ENCODE peak calls at places on chromosomes 4 and X, in five cellular contexts. L is HepG2, P is K562, C is SK-N-SH, N is HCT116. K is an unnamed sample. For H3K4me1, the result is how much of the 10 kb centered on the place peaks cover.

GRCh38 chrX:121571333-121571732 is 523.9 kb downstream of the GLUD2 start:
- DNase-seq in N (no peak), P (no peak), C (no peak), L (no peak), K (no peak)

GRCh38 chr4:162865102-162865501 is 301.6 kb downstream of the NAF1 start:
- DNase-seq in C (no peak), N (no peak), P (peak), L (no peak), K (no peak)

GRCh38 chr4:100590308-100590707 is 72.5 kb upstream of the EMCN start:
- DNase-seq in C (no peak), N (no peak), P (no peak), L (no peak), K (no peak)

GRCh38 chr4:184406915-184407314 is 67.4 kb downstream of the IRF2 start:
- DNase-seq in C (no peak), N (no peak), L (no peak), P (no peak), K (no peak)

GRCh38 chr4:138972956-138973819 is 42.4 kb upstream of the NOCT start:
- DNase-seq in N (no peak), L (no peak), C (no peak), P (peak), K (no peak)

GRCh38 chr4:183256756-183257385 is 63.2 kb downstream of the CLDN22 start:
- DNase-seq in N (peak), L (peak), P (peak), C (peak), K (no peak)

GRCh38 chr4:72531768-72532290 is 37.2 kb downstream of the ADAMTS3 start:
- DNase-seq in L (no peak), P (no peak), N (no peak), C (no peak), K (no peak)

GRCh38 chr4:139455187-139455586 is 1.3 kb downstream of the RAB33B start:
- DNase-seq in N (no peak), L (no peak), C (no peak), P (no peak), K (no peak)

GRCh38 chr4:36290641-36291040 is 9.2 kb downstream of the DTHD1 start:
- DNase-seq in N (no peak), L (no peak), P (no peak), C (no peak), K (no peak)

GRCh38 chr4:173493041-173493440 is 37.0 kb downstream of the HAND2 start:
- DNase-seq in N (no peak), P (no peak), C (no peak), L (no peak), K (no peak)

GRCh38 chr4:680931-681645 is 6.7 kb downstream of the MYL5 start:
- DNase-seq in N (no peak), L (no peak), C (peak), P (peak), K (no peak)

GRCh38 chr4:14812101-14812500 is 190.2 kb upstream of the CPEB2 start:
- DNase-seq in P (no peak), N (no peak), L (no peak), C (no peak), K (no peak)

GRCh38 chr4:1983846-1984405 is 24.8 kb downstream of the NELFA start:
- DNase-seq in L (no peak), P (no peak), C (no peak), N (no peak), K (no peak)

GRCh38 chrX:13791559-13791958 is 25.3 kb downstream of the GPM6B start:
- DNase-seq in N (no peak), P (no peak), C (no peak), L (no peak), K (no peak)

GRCh38 chr4:71980976-71981375 is 50.8 kb upstream of the NPFFR2 start:
- DNase-seq in N (no peak), P (no peak), L (no peak), C (no peak), K (no peak)

GRCh38 chr4:1239141-1239948 is 9.6 kb downstream of the CTBP1 start:
- DNase-seq in L (no peak), N (no peak), C (peak), P (no peak), K (no peak)

GRCh38 chrX:103817502-103817901 is 14.6 kb downstream of the RAB9B start:
- DNase-seq in L (peak), N (peak), P (peak), C (peak), K (no peak)

GRCh38 chr4:856468-856901 is 30.6 kb upstream of the CPLX1 start:
- DNase-seq in L (no peak), N (no peak), C (no peak), P (no peak), K (no peak)

GRCh38 chrX:10011991-10012390 is 44.8 kb downstream of the CLDN34 start:
- DNase-seq in P (no peak), C (no peak), L (no peak), N (no peak), K (no peak)

GRCh38 chrX:120023259-120023658 is 54.2 kb downstream of the RHOXF2B start:
- DNase-seq in C (no peak), P (no peak), L (no peak), N (no peak), K (no peak)

GRCh38 chrX:132958086-132958703 is at the start of gene HS6ST2:
- DNase-seq in N (peak), P (no peak), C (peak), L (no peak), K (no peak)

DNA sequence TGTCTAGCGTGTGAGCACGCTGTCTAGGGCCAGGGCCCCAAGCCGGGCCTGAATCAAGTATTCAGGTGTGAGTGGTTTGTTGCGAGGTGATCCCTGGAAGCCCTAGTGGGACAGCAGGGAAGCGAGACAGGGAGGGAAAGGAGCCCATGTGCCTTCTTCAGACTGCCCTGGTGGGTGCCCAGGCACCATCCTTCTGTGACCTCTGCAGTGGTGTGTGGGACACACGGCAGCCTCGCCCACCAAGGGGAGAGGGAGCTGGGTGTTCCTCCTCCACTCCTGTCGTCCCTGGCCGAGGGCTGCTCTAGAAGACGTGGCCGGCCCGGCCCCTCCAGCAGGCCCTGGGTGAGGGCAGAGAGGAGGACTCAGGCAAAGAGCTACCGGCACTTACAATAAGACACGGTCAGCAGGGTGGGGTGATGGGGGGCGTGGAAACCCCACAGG is 47.4 kb downstream of the HTRA3 start:
- DNase-seq in N (no peak), P (no peak), C (no peak), L (no peak), K (no peak)
- TF ChIP-seq YY1 in N (no peak), P (no peak), C (no peak), L (no peak), K (no peak)

GRCh38 chr4:137533855-137534254 is 1.6 kb upstream of the PCDH18 start:
- DNase-seq in L (no peak), N (no peak), C (no peak), P (no peak), K (no peak)
- H3K4me3 ChIP-seq in L (no peak), N (no peak), C (no peak), P (no peak), K (no peak)

GRCh38 chrX:53265771-53266170 is 15.6 kb downstream of the IQSEC2 start:
- DNase-seq in C (no peak), L (no peak), N (no peak), P (no peak), K (no peak)
- H3K4me1 ChIP-seq in C (under half), L (under half), N (under half), P (under half), K (under half)

GRCh38 chr4:82797591-82798081 is 960 bp downstream of the SCD5 start:
- DNase-seq in N (no peak), P (no peak), L (no peak), C (peak), K (no peak)
- TF ChIP-seq YY1 in N (no peak), P (no peak), L (no peak), C (no peak), K (no peak)

GRCh38 chrX:45714864-45715263 is 514.2 kb upstream of the DIPK2B start:
- DNase-seq in P (no peak), N (peak), C (no peak), L (no peak), K (no peak)
- H3K4me3 ChIP-seq in P (no peak), N (no peak), C (no peak), L (no peak), K (no peak)

GRCh38 chr4:4805805-4806345 is 53.6 kb upstream of the MSX1 start:
- DNase-seq in C (no peak), L (no peak), N (no peak), P (no peak), K (no peak)
- H3K4me1 ChIP-seq in C (under half), L (under half), N (under half), P (under half), K (under half)

GRCh38 chr4:135122457-135122856 is 920.9 kb upstream of the PABPC4L start:
- DNase-seq in P (no peak), C (no peak), N (no peak), L (no peak), K (no peak)

GRCh38 chr4:135124196-135124595 is 922.6 kb upstream of the PABPC4L start:
- DNase-seq in C (no peak), N (no peak), P (no peak), L (no peak), K (no peak)

GRCh38 chr4:135120190-135120589 is 918.6 kb upstream of the PABPC4L start:
- DNase-seq in N (no peak), P (no peak), L (no peak), C (no peak), K (no peak)

DNA sequence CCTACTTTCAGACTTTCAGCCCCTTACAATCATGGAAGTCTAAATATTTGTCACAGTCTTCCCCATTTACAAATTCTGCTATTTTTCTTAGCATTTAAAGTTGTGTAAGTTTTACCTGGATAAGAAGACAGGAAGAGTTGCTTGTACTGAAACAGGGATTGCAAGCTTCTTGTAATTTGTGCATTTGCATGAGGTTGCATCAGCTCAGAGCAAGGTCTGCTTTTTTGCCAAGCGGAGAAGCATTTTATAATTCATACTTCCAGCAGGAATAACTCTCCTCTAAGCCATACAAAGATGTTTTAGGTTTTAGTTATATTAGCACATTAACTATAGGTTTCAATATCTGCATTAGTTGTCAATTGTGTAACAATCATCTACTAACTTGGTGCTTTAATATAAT is 922.0 kb upstream of the PABPC4L start:
- DNase-seq in N (no peak), L (no peak), C (no peak), P (no peak), K (no peak)
- TF ChIP-seq YY1 in N (no peak), L (no peak), C (no peak), P (no peak), K (no peak)

GRCh38 chrX:24156177-24156576 is 6.6 kb downstream of the ZFX start:
- DNase-seq in L (no peak), C (no peak), N (no peak), P (no peak), K (no peak)

GRCh38 chrX:24153796-24154189 is 4.3 kb downstream of the ZFX start:
- DNase-seq in L (no peak), P (no peak), C (peak), N (no peak), K (no peak)

GRCh38 chrX:24151513-24151912 is 2.0 kb downstream of the ZFX start:
- DNase-seq in C (no peak), N (no peak), L (no peak), P (peak), K (no peak)

GRCh38 chrX:24154490-24155034 is 5.0 kb downstream of the ZFX start:
- DNase-seq in C (peak), P (no peak), L (no peak), N (no peak), K (no peak)

GRCh38 chrX:24153175-24153795 is 3.8 kb downstream of the ZFX start:
- DNase-seq in L (no peak), C (no peak), P (peak), N (no peak), K (no peak)
- H3K4me3 ChIP-seq in L (no peak), C (peak), P (no peak), N (no peak), K (no peak)